ENCODE peak calls at places on chromosomes 4 and X, in six cellular contexts. A, U, M, Q, Y and N are unnamed samples.

GRCh38 chrX:44306336-44306735 is 37.1 kb downstream of the EFHC2 start:
- DNase-seq in A (no peak), Q (no peak), Y (no peak), M (no peak), U (no peak), N (no peak)

GRCh38 chr4:23232987-23233386 is 540.2 kb downstream of the GBA3 start:
- DNase-seq in A (no peak), U (no peak), M (no peak), Y (no peak), Q (no peak), N (no peak)

GRCh38 chrX:10038585-10038984 is 71.4 kb downstream of the CLDN34 start:
- DNase-seq in M (no peak), Y (no peak), A (no peak), Q (peak; percentile 35), U (no peak), N (no peak)

GRCh38 chrX:41064028-41064427 is 21.2 kb upstream of the USP9X start:
- DNase-seq in Q (no peak), A (no peak), M (no peak), U (no peak), Y (no peak), N (no peak)

GRCh38 chrX:98068210-98068609 is 1184.5 kb downstream of the RPA4 start:
- DNase-seq in Y (no peak), M (no peak), U (no peak), A (no peak), Q (no peak), N (no peak)

GRCh38 chr4:175998782-175999181 is 66.9 kb upstream of the WDR17 start:
- DNase-seq in A (no peak), U (no peak), Y (no peak), Q (no peak), M (peak; percentile 72), N (peak; percentile 39)

GRCh38 chr4:133969202-133969873 is 232.3 kb downstream of the PABPC4L start:
- DNase-seq in A (no peak), Q (no peak), Y (peak; percentile 2), U (peak; percentile 75), M (no peak), N (no peak)

GRCh38 chrX:37578045-37578444 is 6.6 kb downstream of the LANCL3 start:
- DNase-seq in M (no peak), Q (no peak), Y (no peak), U (no peak), A (no peak), N (no peak)

GRCh38 chrX:16251782-16252181 is 84.5 kb downstream of the MAGEB17 start:
- DNase-seq in Y (no peak), Q (no peak), U (no peak), A (no peak), M (no peak), N (no peak)

GRCh38 chr4:179626687-179627086 is 2184.4 kb upstream of the AGA start:
- DNase-seq in U (no peak), Y (no peak), A (no peak), M (peak; percentile 52), Q (peak; percentile 1), N (peak; percentile 51)

GRCh38 chrX:87805829-87806490 is 288.4 kb downstream of the KLHL4 start:
- DNase-seq in A (no peak), U (peak; percentile 46), Y (no peak), Q (no peak), M (no peak), N (no peak)

GRCh38 chr4:128521156-128521555 is 233.5 kb upstream of the PGRMC2 start:
- DNase-seq in U (peak; percentile 89), M (no peak), A (no peak), Y (no peak), Q (peak; percentile 6), N (no peak)

GRCh38 chr4:128517096-128517738 is 229.6 kb upstream of the PGRMC2 start:
- DNase-seq in Y (peak; percentile 71), M (no peak), A (no peak), Q (no peak), U (peak; percentile 63), N (no peak)

GRCh38 chr4:128519163-128519810 is 231.7 kb upstream of the PGRMC2 start:
- DNase-seq in Y (no peak), Q (no peak), A (no peak), M (no peak), U (peak; percentile 50), N (no peak)

GRCh38 chr4:128516568-128516967 is 229.0 kb upstream of the PGRMC2 start:
- DNase-seq in M (no peak), U (peak; percentile 13), A (no peak), Q (no peak), Y (no peak), N (no peak)

DNA sequence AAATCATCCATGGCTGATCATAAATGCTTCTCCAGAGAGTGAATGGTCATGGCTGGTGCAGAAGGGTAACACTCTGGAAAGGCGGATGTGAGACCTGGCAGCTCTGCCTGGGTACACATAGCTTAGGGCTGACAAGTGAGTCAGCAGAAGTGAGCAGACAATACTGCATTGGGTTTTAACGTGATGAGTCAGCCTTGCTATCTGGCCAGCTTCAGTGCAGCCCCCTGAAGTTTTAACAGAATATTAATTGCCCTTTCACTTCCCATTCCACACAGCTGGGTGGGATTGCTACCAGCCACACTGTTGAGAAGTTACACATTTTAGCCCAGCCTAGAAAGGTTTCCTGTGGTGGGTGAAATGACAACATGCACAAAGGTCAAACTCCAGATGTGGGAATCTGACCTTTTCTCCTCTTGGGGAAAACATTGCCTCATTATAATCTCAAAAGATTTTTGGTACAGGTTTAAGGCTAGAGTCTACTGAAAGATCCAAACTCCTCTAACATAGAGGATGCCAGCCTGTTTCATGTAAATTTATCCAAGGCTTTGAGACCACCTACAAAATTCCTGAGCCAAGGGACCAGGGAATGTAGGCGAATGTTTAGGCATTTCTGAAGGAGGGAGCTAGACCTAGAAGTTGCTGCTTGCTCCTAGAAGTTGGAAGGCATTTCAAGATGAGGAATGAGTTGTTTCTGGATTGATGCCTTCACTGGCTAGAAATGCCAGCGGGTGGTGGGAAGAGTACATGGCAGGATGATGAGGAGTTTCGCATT is 230.3 kb upstream of the PGRMC2 start:
- DNase-seq in U (peak; percentile 97), Q (peak; percentile 68), Y (peak; percentile 86), M (no peak), A (peak; percentile 81), N (no peak)
- TF ChIP-seq JUN in U (peak; percentile 94), Q (no peak), Y (peak; percentile 93), M (no peak), A (peak; percentile 77), N (no peak)

DNA sequence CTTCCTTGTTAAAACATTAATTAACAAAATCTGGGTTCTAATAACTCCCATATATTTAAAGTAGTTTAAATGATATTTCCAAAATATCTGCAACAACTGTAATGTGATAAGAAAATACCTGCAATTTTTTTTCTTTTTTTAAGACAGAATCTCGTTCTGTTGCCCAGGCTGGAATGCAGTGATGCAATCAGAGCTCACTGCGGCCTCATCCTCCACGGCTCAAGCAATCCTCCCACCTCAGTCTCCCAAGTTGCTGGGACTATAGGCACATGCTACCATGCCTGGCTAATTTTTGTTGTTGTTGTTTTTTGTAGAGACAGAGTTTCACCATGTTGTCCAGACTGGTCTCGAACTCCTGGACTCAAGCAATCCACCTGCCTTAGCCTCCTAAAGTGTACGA is 45.7 kb upstream of the NSUN7 start:
- DNase-seq in U (no peak), Y (no peak), Q (no peak), A (no peak), M (no peak), N (no peak)
- TF ChIP-seq JUN in U (no peak), Y (no peak), Q (no peak), A (no peak), M (no peak), N (no peak)

GRCh38 chrX:39854772-39855747 is 242.7 kb downstream of the BCOR start:
- DNase-seq in M (no peak), Y (peak; percentile 20), Q (no peak), U (no peak), A (no peak), N (no peak)
- TF ChIP-seq JUN in M (no peak), Y (no peak), Q (no peak), U (no peak), A (no peak), N (no peak)

GRCh38 chr4:8916251-8916913 is 44.7 kb upstream of the HMX1 start:
- DNase-seq in Q (no peak), Y (peak; percentile 1), M (peak; percentile 35), U (no peak), A (no peak), N (no peak)

GRCh38 chr4:8913858-8914460 is 42.3 kb upstream of the HMX1 start:
- DNase-seq in M (peak; percentile 36), A (no peak), Q (no peak), U (no peak), Y (peak; percentile 1), N (no peak)

GRCh38 chr4:8913121-8913857 is 41.6 kb upstream of the HMX1 start:
- DNase-seq in M (peak; percentile 41), A (no peak), Q (no peak), Y (peak; percentile 2), U (no peak), N (no peak)

GRCh38 chr4:8915201-8916200 is 43.9 kb upstream of the HMX1 start:
- DNase-seq in U (no peak), M (peak; percentile 42), Q (no peak), A (no peak), Y (peak; percentile 2), N (no peak)

GRCh38 chr4:8914461-8915171 is 43.0 kb upstream of the HMX1 start:
- DNase-seq in A (no peak), Q (no peak), M (peak; percentile 38), U (no peak), Y (peak; percentile 2), N (no peak)
- TF ChIP-seq JUN in A (no peak), Q (no peak), M (no peak), U (no peak), Y (no peak), N (no peak)

GRCh38 chr4:142631836-142632235 is 214.3 kb downstream of the INPP4B start:
- DNase-seq in Q (no peak), U (no peak), Y (no peak), M (no peak), A (no peak), N (no peak)

GRCh38 chr4:142637654-142638053 is 208.4 kb downstream of the INPP4B start:
- DNase-seq in Y (no peak), A (no peak), M (no peak), Q (no peak), U (no peak), N (no peak)
- TF ChIP-seq JUN in Y (no peak), A (no peak), M (no peak), Q (no peak), U (no peak), N (no peak)

GRCh38 chrX:106927700-106928099 is 7.5 kb downstream of the CLDN2 start:
- DNase-seq in M (no peak), A (peak; percentile 18), U (no peak), Q (peak; percentile 25), Y (no peak), N (no peak)
- TF ChIP-seq JUN in M (no peak), A (peak; percentile 82), U (no peak), Q (no peak), Y (no peak), N (no peak)

DNA sequence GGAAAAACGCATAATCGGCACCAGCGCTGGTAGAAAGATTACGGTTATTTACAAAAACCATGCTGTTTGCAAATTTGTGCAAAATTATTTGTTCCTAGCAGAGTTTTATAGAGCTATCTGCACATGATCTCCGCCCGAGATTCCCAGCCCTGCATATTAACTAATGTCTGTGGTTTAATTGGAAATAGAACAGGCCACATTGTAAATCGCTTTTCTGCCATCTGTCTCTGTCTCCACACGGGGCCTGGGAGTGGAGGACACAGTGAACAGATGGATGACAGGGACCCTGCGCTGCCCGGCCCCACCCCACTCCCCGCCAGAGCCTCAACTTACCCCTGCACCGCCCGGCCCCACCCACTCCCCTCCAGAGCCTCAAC is 126.9 kb downstream of the FAM53A start:
- DNase-seq in Y (no peak), U (no peak), Q (no peak), M (no peak), A (no peak), N (no peak)
- TF ChIP-seq JUN in Y (no peak), U (no peak), Q (no peak), M (no peak), A (no peak), N (no peak)